ENCODE peak calls at places on chromosomes 2 and 18, in ten cellular contexts. A, S, O, D, H, B, W, C, R and G are unnamed samples.

GRCh38 chr2:127197475-127198385 is 22.4 kb downstream of the CYP27C1 start:
- DNase-seq in H (peak), D (peak), R (peak), B (peak), C (no peak), W (peak), O (peak), S (no peak), A (peak), G (peak)

GRCh38 chr2:134936691-134937090 is 18.1 kb downstream of the CCNT2 start:
- DNase-seq in W (no peak), C (no peak), B (no peak), R (no peak), S (no peak), A (no peak), O (no peak), H (no peak), D (no peak), G (no peak)

GRCh38 chr2:57515366-57515765 is 531.2 kb upstream of the VRK2 start:
- DNase-seq in B (no peak), A (no peak), W (no peak), C (no peak), H (no peak), O (no peak), R (no peak), S (no peak), D (no peak), G (no peak)

GRCh38 chr2:240933048-240933965 is 27.2 kb downstream of the CROCC2 start:
- DNase-seq in H (no peak), R (peak), O (peak), C (no peak), S (peak), D (no peak), B (no peak), W (no peak), A (no peak), G (no peak)

GRCh38 chr2:241096979-241097378 is 5.1 kb downstream of the MTERF4 start:
- DNase-seq in A (no peak), R (no peak), D (no peak), W (no peak), C (no peak), H (no peak), S (no peak), O (no peak), B (no peak), G (no peak)

GRCh38 chr2:20559277-20559676 is 91.6 kb downstream of the HS1BP3 start:
- DNase-seq in S (no peak), C (no peak), W (no peak), D (no peak), R (no peak), B (no peak), A (no peak), H (no peak), O (no peak), G (no peak)

GRCh38 chr2:68911714-68912510 is 40.7 kb upstream of the BMP10 start:
- DNase-seq in D (no peak), C (no peak), R (no peak), W (no peak), B (no peak), H (no peak), A (no peak), O (no peak), S (no peak), G (no peak)

GRCh38 chr18:45755936-45756335 is 32.0 kb downstream of the SLC14A1 start:
- DNase-seq in B (peak), H (no peak), D (peak), C (no peak), W (no peak), R (no peak), A (no peak), S (no peak), O (peak), G (no peak)

DNA sequence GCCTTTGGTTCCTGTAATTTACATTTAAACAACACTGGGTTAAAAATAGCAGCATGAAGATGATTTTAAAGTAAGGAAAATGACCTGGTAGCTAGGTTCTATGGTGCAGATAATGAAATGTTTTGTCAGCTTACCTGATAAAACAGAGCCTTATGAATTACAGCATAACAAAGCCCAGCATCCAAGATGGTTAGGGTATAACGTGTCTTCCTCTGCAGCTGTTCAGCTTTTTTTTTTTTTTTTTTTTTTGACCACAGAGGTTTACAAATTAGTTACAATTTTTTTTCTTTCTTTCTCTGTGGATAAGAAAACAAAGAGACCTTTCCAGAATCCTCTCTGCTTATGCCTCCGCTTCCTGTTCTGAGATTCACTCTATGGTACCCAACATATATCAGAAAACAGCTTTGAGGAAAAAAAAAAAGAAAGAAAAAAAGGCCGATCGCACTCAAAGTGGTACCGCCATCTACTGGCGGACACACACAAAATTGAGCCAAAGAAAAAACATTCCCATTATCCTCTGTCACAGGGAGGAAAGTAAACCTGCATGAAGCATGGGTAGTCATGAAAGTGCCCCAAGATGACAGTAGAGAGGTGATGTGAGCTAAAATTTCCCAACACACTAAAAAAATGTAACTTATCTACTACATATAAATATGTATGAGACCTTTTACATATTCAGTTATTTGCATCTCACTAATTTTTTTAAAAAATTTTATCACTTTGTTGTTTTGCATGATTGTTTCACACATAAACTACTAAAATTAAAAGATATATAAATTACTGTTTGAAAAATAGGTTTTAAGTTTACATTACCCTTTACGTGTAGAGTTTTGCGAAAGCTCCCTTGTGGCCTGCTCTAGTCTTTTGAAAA is at the start of gene SCN3A:
- DNase-seq in C (peak), A (peak), S (no peak), R (peak), D (peak), H (peak), B (no peak), W (peak), O (peak), G (no peak)
- TF ChIP-seq CTCF in C (peak), A (peak), S (peak), R (peak), D (peak), H (peak), B (peak), W (peak), O (peak), G (peak)

GRCh38 chr18:5626130-5626880 is 82.5 kb upstream of the EPB41L3 start:
- DNase-seq in A (no peak), C (no peak), R (no peak), W (no peak), H (no peak), S (no peak), O (no peak), B (no peak), D (no peak), G (no peak)
- TF ChIP-seq CTCF in A (no peak), C (no peak), R (no peak), W (peak), H (no peak), S (no peak), O (no peak), B (no peak), D (no peak), G (no peak)

GRCh38 chr2:218745160-218745558 is 34.5 kb downstream of the TTLL4 start:
- DNase-seq in R (no peak), B (peak), W (no peak), A (no peak), D (no peak), C (peak), H (no peak), S (no peak), O (no peak), G (no peak)

GRCh38 chr2:218744615-218745014 is 34.0 kb downstream of the TTLL4 start:
- DNase-seq in O (no peak), A (no peak), W (no peak), B (no peak), R (no peak), D (no peak), C (peak), H (no peak), S (no peak), G (no peak)

GRCh38 chr2:218746470-218746795 is 35.5 kb upstream of the CYP27A1 start:
- DNase-seq in R (no peak), S (no peak), A (no peak), W (no peak), O (no peak), C (no peak), D (no peak), B (no peak), H (no peak), G (no peak)

GRCh38 chr2:218745559-218746469 is 35.2 kb downstream of the TTLL4 start:
- DNase-seq in A (no peak), W (no peak), R (no peak), S (peak), H (no peak), O (peak), B (no peak), D (peak), C (no peak), G (no peak)

DNA sequence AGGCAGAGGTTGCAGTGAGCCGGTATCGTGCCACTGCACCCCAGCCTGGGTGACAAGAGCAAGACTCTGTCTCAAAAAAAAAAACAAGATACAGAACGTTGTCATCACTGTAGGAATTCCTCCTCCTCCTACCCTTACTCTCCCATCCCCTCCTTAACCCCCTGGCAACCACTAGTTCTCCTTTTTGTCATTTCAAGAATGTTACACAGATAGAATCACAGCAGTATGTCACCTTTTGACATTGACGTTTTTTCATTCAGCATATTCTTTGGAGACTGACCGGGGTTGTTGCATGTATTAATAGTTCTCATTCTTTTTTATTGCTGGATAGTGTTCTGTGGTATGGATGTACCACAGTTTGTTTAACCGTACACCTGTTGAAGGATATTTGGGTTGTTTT is 32.4 kb downstream of the TTLL4 start:
- DNase-seq in A (no peak), S (no peak), W (no peak), D (no peak), C (peak), B (no peak), O (no peak), H (no peak), R (no peak), G (peak)
- TF ChIP-seq CTCF in A (no peak), S (no peak), W (no peak), D (no peak), C (no peak), B (no peak), O (no peak), H (no peak), R (no peak), G (no peak)

DNA sequence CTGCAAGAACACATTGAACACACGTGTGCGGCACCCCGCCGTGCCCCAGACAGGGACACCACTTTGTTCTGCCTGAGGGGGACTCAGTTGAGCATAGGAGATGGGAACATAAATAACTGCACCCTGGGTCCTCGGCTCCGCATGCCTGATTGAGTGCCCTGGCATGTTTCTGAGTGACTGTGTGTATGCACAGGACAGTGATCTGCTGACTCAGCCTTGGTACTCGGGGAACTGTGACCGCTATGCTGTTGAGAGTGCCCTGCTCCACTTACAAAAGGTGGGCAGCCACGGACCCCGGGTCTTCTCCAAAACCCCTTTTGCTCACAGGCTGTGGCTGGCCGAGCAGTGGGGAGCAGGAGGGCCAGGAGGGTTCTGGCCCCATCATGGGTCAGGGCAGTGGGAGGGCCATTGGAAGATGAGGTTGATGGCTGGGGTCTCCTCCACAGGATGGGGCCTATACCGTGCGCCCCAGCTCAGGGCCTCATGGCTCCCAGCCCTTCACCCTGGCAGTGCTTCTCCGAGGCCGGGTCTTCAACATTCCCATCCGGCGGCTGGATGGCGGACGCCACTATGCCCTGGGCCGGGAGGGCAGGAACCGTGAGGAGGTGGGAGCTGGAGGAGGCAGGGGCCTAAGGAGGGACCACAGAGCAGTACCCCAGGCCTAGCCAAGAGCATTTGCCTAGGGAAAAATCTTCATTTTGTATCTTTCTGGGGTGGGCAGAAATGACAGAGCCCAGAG is 16.9 kb downstream of the SH2D6 start:
- DNase-seq in A (no peak), B (no peak), S (no peak), H (no peak), R (no peak), D (no peak), W (no peak), C (no peak), O (no peak), G (no peak)
- TF ChIP-seq CTCF in A (no peak), B (no peak), S (no peak), H (no peak), R (no peak), D (no peak), W (no peak), C (no peak), O (no peak), G (no peak)

GRCh38 chr2:22826658-22827165 is 558.3 kb upstream of the KLHL29 start:
- DNase-seq in R (no peak), B (no peak), O (no peak), A (no peak), S (no peak), H (no peak), C (no peak), D (no peak), W (no peak), G (no peak)

GRCh38 chr2:22817197-22817596 is 567.8 kb upstream of the KLHL29 start:
- DNase-seq in D (no peak), B (no peak), H (no peak), W (no peak), R (no peak), O (no peak), A (no peak), C (no peak), S (no peak), G (no peak)

DNA sequence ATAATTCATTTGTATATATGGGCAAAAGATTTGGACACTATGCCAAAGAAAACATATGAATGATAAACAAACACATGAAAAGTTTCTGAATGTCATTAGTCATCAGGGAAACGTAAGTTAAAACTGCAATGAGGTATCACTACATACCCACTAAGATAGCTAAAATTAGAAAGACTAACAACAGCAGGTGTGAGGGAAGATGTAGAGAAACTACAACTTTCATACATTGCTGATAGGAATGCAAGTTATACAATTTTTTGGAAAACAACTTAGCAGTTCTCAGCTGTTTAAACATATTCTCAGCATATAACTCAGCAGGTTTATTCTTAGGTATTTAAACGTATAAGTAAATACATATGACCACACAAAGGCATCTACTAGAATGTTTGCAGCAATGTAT is 563.5 kb upstream of the KLHL29 start:
- DNase-seq in R (no peak), O (no peak), S (no peak), W (no peak), B (no peak), C (no peak), H (no peak), D (no peak), A (no peak), G (no peak)
- TF ChIP-seq CTCF in R (no peak), O (no peak), S (no peak), W (no peak), B (no peak), C (no peak), H (no peak), D (no peak), A (no peak), G (no peak)